ENCODE peak calls at places on chromosomes 4 and X, in eight cellular contexts. H is chondrocyte, N is GM13976, B is Peyer's patch, T is fibroblast of lung, G is GM12865, O is tibial nerve, D is PC-3. J is an unnamed sample.

GRCh38 chrX:42220083-42220482 is 296.7 kb upstream of the CASK start:
- DNase-seq in H (no peak), N (no peak), B (no peak), T (no peak), G (no peak), O (no peak), D (no peak), J (no peak)

GRCh38 chr4:14308229-14308651 is 680.7 kb upstream of the BOD1L1 start:
- DNase-seq in H (no peak), N (no peak), B (no peak), T (no peak), G (no peak), O (no peak), D (peak), J (peak)

GRCh38 chr4:121011780-121012340 is 60.5 kb downstream of the NDNF start:
- DNase-seq in H (no peak), N (no peak), B (no peak), T (no peak), G (no peak), O (no peak), D (no peak), J (no peak)

GRCh38 chr4:6939761-6940743 is 30.4 kb downstream of the TBC1D14 start:
- DNase-seq in H (no peak), N (peak), B (no peak), T (no peak), G (peak), O (no peak), D (no peak), J (no peak)

GRCh38 chrX:135625995-135626394 is 87.4 kb upstream of the CT45A1 start:
- DNase-seq in H (no peak), N (no peak), B (no peak), T (no peak), G (peak), O (no peak), D (peak), J (peak)

GRCh38 chrX:14899607-14900006 is 26.4 kb downstream of the MOSPD2 start:
- DNase-seq in H (no peak), N (no peak), B (no peak), T (peak), G (peak), O (no peak), D (peak), J (peak)

GRCh38 chrX:132564026-132564425 is 75.2 kb upstream of the MBNL3 start:
- DNase-seq in H (no peak), N (no peak), B (no peak), T (peak), G (no peak), O (no peak), D (no peak), J (no peak)

GRCh38 chr4:86592553-86593249 is 1.4 kb upstream of the PTPN13 start:
- DNase-seq in H (no peak), N (no peak), B (no peak), T (no peak), G (no peak), O (no peak), D (peak), J (no peak)

GRCh38 chrX:111394581-111394980 is 17.4 kb downstream of the DCX start:
- DNase-seq in H (no peak), N (no peak), B (no peak), T (no peak), G (no peak), O (no peak), D (no peak), J (no peak)
- TF ChIP-seq CTCF in H (no peak), N (no peak), B (no peak), T (no peak), G (no peak), O (no peak), D (no peak), J (no peak)

DNA sequence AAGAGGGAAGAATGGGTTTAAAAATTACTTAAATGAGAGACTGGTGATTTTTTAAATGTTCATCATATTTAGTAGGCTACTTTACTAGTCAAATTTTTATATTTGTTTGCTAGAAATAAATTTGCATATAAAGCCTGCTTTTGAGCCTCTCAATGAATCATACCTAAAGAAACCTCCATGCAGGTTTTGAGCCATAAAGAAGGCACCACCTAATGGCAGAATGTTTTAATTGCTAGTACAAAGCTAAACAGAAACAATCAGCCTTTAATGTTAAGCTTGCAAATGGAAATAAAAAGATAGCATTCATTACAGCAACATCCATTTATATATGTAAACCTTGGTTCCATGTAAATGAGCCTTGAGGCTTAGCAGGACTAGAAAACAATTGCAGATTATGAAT is 989.7 kb downstream of the CCSER1 start:
- DNase-seq in H (no peak), N (peak), B (no peak), T (peak), G (peak), O (no peak), D (peak), J (peak)
- TF ChIP-seq CTCF in H (peak), N (no peak), B (no peak), T (no peak), G (no peak), O (no peak), D (peak), J (peak)

GRCh38 chr4:8410641-8411271 is 29.8 kb downstream of the ACOX3 start:
- DNase-seq in H (no peak), N (no peak), B (peak), T (peak), G (no peak), O (peak), D (peak), J (peak)
- TF ChIP-seq CTCF in H (peak), N (no peak), B (no peak), T (peak), G (no peak), O (no peak), D (peak), J (no peak)

GRCh38 chr4:141371206-141371605 is 150.5 kb downstream of the ZNF330 start:
- DNase-seq in H (no peak), N (no peak), B (no peak), T (no peak), G (no peak), O (no peak), D (no peak), J (no peak)

GRCh38 chr4:141376769-141377168 is 156.1 kb downstream of the ZNF330 start:
- DNase-seq in H (no peak), N (no peak), B (no peak), T (no peak), G (peak), O (no peak), D (no peak), J (no peak)

DNA sequence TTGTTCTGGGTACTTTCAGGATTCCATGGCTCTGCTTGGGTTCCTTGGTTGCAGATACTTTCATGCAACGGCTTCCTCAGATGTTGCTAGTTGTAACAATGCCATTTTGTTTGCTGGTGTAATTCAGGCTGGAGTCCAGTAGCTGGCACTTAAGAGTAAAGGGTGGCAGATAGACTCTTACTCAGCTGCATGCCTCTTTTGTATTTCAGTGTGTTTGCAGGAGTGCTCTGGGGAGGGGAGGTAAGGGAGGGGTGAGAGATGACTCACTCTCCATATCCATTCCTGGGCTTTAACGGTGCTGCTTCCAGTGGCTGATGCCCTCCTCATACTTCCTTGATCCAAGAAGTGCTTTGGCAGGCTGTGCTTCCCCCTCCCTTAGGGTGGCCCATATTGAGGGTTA is 155.2 kb downstream of the ZNF330 start:
- DNase-seq in H (no peak), N (no peak), B (no peak), T (peak), G (peak), O (no peak), D (peak), J (peak)
- TF ChIP-seq CTCF in H (peak), N (no peak), B (no peak), T (peak), G (no peak), O (no peak), D (peak), J (peak)

J was measured in MCF 10A.